ENCODE peak calls at places on chromosomes 3 and 15, in six cellular contexts. F is fibroblast of lung, N is GM12864, O is neural crest cell, L is esophagus squamous epithelium, X is cardiac fibroblast. C is an unnamed sample.

GRCh38 chr3:139302084-139302800 is 41.6 kb upstream of the MRPS22 start:
- DNase-seq in F (peak), N (no peak), O (no peak), L (no peak), X (peak), C (no peak)

GRCh38 chr15:37098468-37099320 is 1.7 kb downstream of the MEIS2 start:
- DNase-seq in F (no peak), N (no peak), O (no peak), L (no peak), X (no peak), C (peak)

GRCh38 chr3:14137004-14137403 is 12.2 kb downstream of the TMEM43 start:
- DNase-seq in F (no peak), N (no peak), O (no peak), L (no peak), X (no peak), C (no peak)

GRCh38 chr15:83380682-83381081 is 66.5 kb upstream of the SH3GL3 start:
- DNase-seq in F (peak), N (peak), O (no peak), L (no peak), X (peak), C (peak)

GRCh38 chr3:10780243-10780642 is 35.8 kb upstream of the SLC6A11 start:
- DNase-seq in F (no peak), N (no peak), O (no peak), L (no peak), X (no peak), C (no peak)

GRCh38 chr3:186464424-186465093 is 79.6 kb downstream of the CRYGS start:
- DNase-seq in F (no peak), N (no peak), O (no peak), L (no peak), X (no peak), C (no peak)

GRCh38 chr3:137514853-137515252 is 249.3 kb upstream of the SOX14 start:
- DNase-seq in F (no peak), N (no peak), O (no peak), L (no peak), X (no peak), C (no peak)

GRCh38 chr3:114231616-114232015 is 5.8 kb downstream of the ZNF80 start:
- DNase-seq in F (no peak), N (no peak), O (no peak), L (no peak), X (no peak), C (no peak)

GRCh38 chr3:25432191-25432720 is 4.2 kb downstream of the RARB start:
- DNase-seq in F (no peak), N (no peak), O (no peak), L (no peak), X (no peak), C (no peak)

GRCh38 chr3:128681277-128681829 is 30.7 kb upstream of the RPN1 start:
- DNase-seq in F (no peak), N (no peak), O (no peak), L (no peak), X (peak), C (no peak)

GRCh38 chr15:98035577-98036010 is 75.1 kb downstream of the ARRDC4 start:
- DNase-seq in F (no peak), N (no peak), O (no peak), L (no peak), X (no peak), C (no peak)

GRCh38 chr15:100715571-100716455 is 113.4 kb downstream of the ASB7 start:
- DNase-seq in F (no peak), N (no peak), O (no peak), L (no peak), X (no peak), C (no peak)

GRCh38 chr15:34812369-34812768 is 17.0 kb upstream of the ACTC1 start:
- DNase-seq in F (peak), N (no peak), O (no peak), L (no peak), X (no peak), C (no peak)

GRCh38 chr15:66107070-66107469 is 146.5 kb downstream of the MEGF11 start:
- DNase-seq in F (no peak), N (no peak), O (no peak), L (no peak), X (no peak), C (no peak)

GRCh38 chr3:127224118-127224517 is 31.2 kb downstream of the PRR23E start:
- DNase-seq in F (no peak), N (no peak), O (no peak), L (no peak), X (no peak), C (no peak)

GRCh38 chr3:2735392-2735894 is 374.7 kb downstream of the IL5RA start:
- DNase-seq in F (no peak), N (no peak), O (no peak), L (no peak), X (no peak), C (no peak)

GRCh38 chr3:173465112-173465511 is 67.6 kb downstream of the NLGN1 start:
- DNase-seq in F (peak), N (no peak), O (no peak), L (no peak), X (peak), C (no peak)

GRCh38 chr15:62390793-62391543 is 225.9 kb upstream of the C2CD4B start:
- DNase-seq in F (peak), N (no peak), O (peak), L (no peak), X (peak), C (peak)

GRCh38 chr3:136305879-136306278 is 55.7 kb downstream of the PCCB start:
- DNase-seq in F (peak), N (no peak), O (no peak), L (no peak), X (no peak), C (no peak)

GRCh38 chr3:33152363-33153360 is 38.8 kb downstream of the CRTAP start:
- DNase-seq in F (peak), N (no peak), O (no peak), L (no peak), X (no peak), C (no peak)

GRCh38 chr3:4680881-4681300 is 187.7 kb downstream of the ITPR1 start:
- DNase-seq in F (peak), N (no peak), O (no peak), L (no peak), X (peak), C (no peak)

GRCh38 chr3:161770532-161771386 is 274.2 kb downstream of the OTOL1 start:
- DNase-seq in F (peak), N (peak), O (no peak), L (no peak), X (no peak), C (no peak)

GRCh38 chr3:108088697-108089096 is 2.1 kb downstream of the CD47 start:
- DNase-seq in F (peak), N (peak), O (no peak), L (no peak), X (no peak), C (peak)

GRCh38 chr3:61807865-61808276 is 246.5 kb downstream of the PTPRG start:
- DNase-seq in F (peak), N (no peak), O (no peak), L (no peak), X (peak), C (no peak)

GRCh38 chr15:73573572-73573971 is 59.6 kb downstream of the NPTN start:
- DNase-seq in F (peak), N (no peak), O (no peak), L (no peak), X (peak), C (no peak)

GRCh38 chr3:111570404-111571030 is 24.6 kb downstream of the ZBED2 start:
- DNase-seq in F (no peak), N (no peak), O (no peak), L (no peak), X (no peak), C (no peak)

GRCh38 chr3:123818324-123818920 is 65.7 kb downstream of the MYLK start:
- DNase-seq in F (peak), N (no peak), O (no peak), L (no peak), X (peak), C (no peak)

GRCh38 chr3:143472731-143473523 is 353.4 kb downstream of the CHST2 start:
- DNase-seq in F (no peak), N (no peak), O (no peak), L (no peak), X (no peak), C (no peak)

GRCh38 chr3:159266779-159267178 is 464.9 kb downstream of the MFSD1 start:
- DNase-seq in F (no peak), N (no peak), O (peak), L (no peak), X (peak), C (no peak)

GRCh38 chr3:75171632-75172230 is 492.4 kb upstream of the FRG2C start:
- DNase-seq in F (peak), N (no peak), O (no peak), L (no peak), X (peak), C (no peak)

GRCh38 chr3:33975463-33975862 is 177.0 kb downstream of the PDCD6IP start:
- DNase-seq in F (no peak), N (no peak), O (no peak), L (no peak), X (no peak), C (no peak)

GRCh38 chr15:40054746-40055575 is 16.0 kb upstream of the SRP14 start:
- DNase-seq in F (peak), N (no peak), O (no peak), L (no peak), X (no peak), C (peak)

GRCh38 chr15:39631357-39631756 is 50.5 kb downstream of the THBS1 start:
- DNase-seq in F (peak), N (no peak), O (no peak), L (no peak), X (no peak), C (no peak)

GRCh38 chr3:116337229-116337628 is 108.1 kb downstream of the LSAMP start:
- DNase-seq in F (no peak), N (no peak), O (no peak), L (no peak), X (no peak), C (no peak)
- TF ChIP-seq CTCF in F (no peak), N (no peak), O (peak), L (no peak), X (no peak), C (peak)

GRCh38 chr3:76566211-76566534 is 473.7 kb upstream of the ROBO2 start:
- DNase-seq in F (no peak), N (no peak), O (no peak), L (no peak), X (no peak), C (no peak)

GRCh38 chr3:76566904-76567303 is 473.0 kb upstream of the ROBO2 start:
- DNase-seq in F (no peak), N (no peak), O (no peak), L (no peak), X (no peak), C (no peak)

GRCh38 chr3:76576201-76576600 is 463.7 kb upstream of the ROBO2 start:
- DNase-seq in F (no peak), N (no peak), O (no peak), L (no peak), X (no peak), C (no peak)

GRCh38 chr3:76565496-76566210 is 474.2 kb upstream of the ROBO2 start:
- DNase-seq in F (no peak), N (no peak), O (no peak), L (no peak), X (no peak), C (peak)

GRCh38 chr3:76570436-76571057 is 469.4 kb upstream of the ROBO2 start:
- DNase-seq in F (peak), N (no peak), O (no peak), L (no peak), X (peak), C (peak)
- TF ChIP-seq CTCF in F (no peak), N (peak), O (peak), L (no peak), X (peak), C (peak)

GRCh38 chr3:96706517-96706916 is 107.9 kb upstream of the EPHA6 start:
- DNase-seq in F (no peak), N (no peak), O (no peak), L (no peak), X (no peak), C (no peak)

GRCh38 chr3:96700322-96701315 is 113.8 kb upstream of the EPHA6 start:
- DNase-seq in F (no peak), N (no peak), O (no peak), L (no peak), X (no peak), C (no peak)
- TF ChIP-seq CTCF in F (no peak), N (no peak), O (peak), L (no peak), X (no peak), C (no peak)

GRCh38 chr15:92425578-92426225 is 32.0 kb downstream of the ST8SIA2 start:
- DNase-seq in F (no peak), N (no peak), O (no peak), L (no peak), X (no peak), C (no peak)
- TF ChIP-seq CTCF in F (no peak), N (no peak), O (no peak), L (no peak), X (no peak), C (no peak)

GRCh38 chr3:192772495-192772894 is 45.2 kb upstream of the FGF12 start:
- DNase-seq in F (peak), N (no peak), O (peak), L (no peak), X (peak), C (no peak)
- TF ChIP-seq CTCF in F (peak), N (peak), O (peak), L (no peak), X (peak), C (peak)

C was measured in GM13977.